ENCODE peak calls at places on chromosomes 1 and 21, in nine cellular contexts. E is lower lobe of right lung, R is stomach, D is epithelial cell of esophagus, C is brain microvascular endothelial cell, Q is tibial nerve, H is cardiac fibroblast, Y is AG09309, T is upper lobe of right lung. I is an unnamed sample.

GRCh38 chr1:19612516-19612915 is 31.6 kb upstream of the NBL1 start:
- DNase-seq in E (no peak), Y (no peak), D (no peak), T (no peak), C (no peak), H (no peak), Q (no peak), R (no peak), I (no peak)

GRCh38 chr1:183180213-183180612 is 5.9 kb upstream of the LAMC2 start:
- DNase-seq in T (no peak), Q (no peak), D (peak), H (peak), E (no peak), Y (peak), R (peak), C (peak), I (peak)

GRCh38 chr1:93740141-93740540 is 58.5 kb upstream of the BCAR3 start:
- DNase-seq in D (no peak), H (no peak), E (no peak), Q (no peak), T (no peak), Y (no peak), C (no peak), R (no peak), I (no peak)

GRCh38 chr1:235083589-235084323 is 44.9 kb downstream of the TOMM20 start:
- DNase-seq in Q (peak), Y (peak), E (peak), H (peak), D (peak), T (peak), C (peak), R (peak), I (peak)

GRCh38 chr1:90973897-90974798 is 47.7 kb downstream of the ZNF644 start:
- DNase-seq in R (no peak), Q (no peak), T (no peak), H (peak), C (no peak), Y (no peak), E (no peak), D (peak), I (peak)

GRCh38 chr1:200917291-200917817 is 22.7 kb downstream of the INAVA start:
- DNase-seq in E (no peak), C (no peak), Q (no peak), R (no peak), H (no peak), D (peak), T (no peak), Y (no peak), I (no peak)

GRCh38 chr1:28280501-28280900 is 21.2 kb downstream of the SESN2 start:
- DNase-seq in C (no peak), T (peak), E (peak), Y (no peak), D (no peak), R (no peak), Q (no peak), H (no peak), I (no peak)

GRCh38 chr1:6131561-6131960 is 48.6 kb downstream of the CHD5 start:
- DNase-seq in Q (no peak), Y (no peak), T (no peak), C (no peak), H (no peak), D (no peak), R (no peak), E (peak), I (no peak)

GRCh38 chr1:214422137-214422671 is 129.2 kb downstream of the PTPN14 start:
- DNase-seq in D (peak), Y (no peak), R (no peak), E (no peak), T (no peak), C (peak), Q (no peak), H (peak), I (no peak)

GRCh38 chr1:231626535-231626950 is at the start of gene DISC1:
- DNase-seq in T (peak), Y (peak), H (peak), D (peak), Q (peak), E (peak), R (peak), C (peak), I (peak)

GRCh38 chr1:183590225-183591191 is at the start of gene NCF2:
- DNase-seq in R (peak), Y (no peak), T (no peak), D (peak), E (peak), C (no peak), H (no peak), Q (no peak), I (no peak)

GRCh38 chr1:56676571-56677035 is 31.5 kb downstream of the PRKAA2 start:
- DNase-seq in Q (no peak), H (peak), D (peak), E (no peak), C (peak), Y (peak), R (no peak), T (no peak), I (peak)

GRCh38 chr1:24643362-24644346 is 552 bp downstream of the SRRM1 start:
- DNase-seq in Y (no peak), R (peak), E (no peak), H (no peak), T (peak), D (peak), Q (no peak), C (no peak), I (no peak)

GRCh38 chr1:39776400-39776713 is 5.2 kb upstream of the OXCT2 start:
- DNase-seq in Q (no peak), T (no peak), H (no peak), R (no peak), C (no peak), D (no peak), E (peak), Y (no peak), I (no peak)

GRCh38 chr1:9302745-9303524 is 10.2 kb downstream of the SPSB1 start:
- DNase-seq in R (no peak), T (no peak), Q (peak), C (peak), D (peak), E (no peak), Y (peak), H (peak), I (no peak)

GRCh38 chr1:52668711-52669110 is 29.4 kb downstream of the COA7 start:
- DNase-seq in E (no peak), H (no peak), C (no peak), T (no peak), Y (no peak), R (no peak), D (peak), Q (no peak), I (no peak)

GRCh38 chr1:45752441-45753052 is 2.1 kb upstream of the IPP start:
- DNase-seq in E (no peak), Q (no peak), Y (peak), T (no peak), R (no peak), C (no peak), H (peak), D (peak), I (no peak)

GRCh38 chr1:204971700-204972336 is 71.2 kb upstream of the CNTN2 start:
- DNase-seq in E (no peak), R (no peak), Q (no peak), Y (peak), H (peak), C (peak), D (peak), T (no peak), I (peak)

GRCh38 chr1:21268281-21269239 is 21.7 kb downstream of the ECE1 start:
- DNase-seq in T (no peak), Y (no peak), E (no peak), R (peak), C (no peak), Q (no peak), D (no peak), H (no peak), I (no peak)

GRCh38 chr1:150102986-150103385 is 35.4 kb downstream of the VPS45 start:
- DNase-seq in T (no peak), Y (no peak), D (no peak), R (no peak), H (no peak), E (no peak), C (no peak), Q (no peak), I (no peak)

GRCh38 chr1:181038399-181038873 is 4.7 kb downstream of the MR1 start:
- DNase-seq in C (peak), E (peak), Q (no peak), D (peak), H (peak), Y (no peak), R (peak), T (no peak), I (peak)

GRCh38 chr1:85060038-85060437 is 11.7 kb upstream of the MCOLN3 start:
- DNase-seq in D (no peak), Y (no peak), T (no peak), H (no peak), R (no peak), C (no peak), E (no peak), Q (no peak), I (no peak)

GRCh38 chr1:41371630-41372599 is 10.7 kb downstream of the FOXO6 start:
- DNase-seq in Y (no peak), D (no peak), H (no peak), R (no peak), Q (no peak), E (no peak), C (no peak), T (peak), I (no peak)

GRCh38 chr1:18373882-18374493 is 106.7 kb upstream of the KLHDC7A start:
- DNase-seq in E (no peak), Q (no peak), C (no peak), R (no peak), Y (no peak), H (no peak), D (no peak), T (peak), I (no peak)
- TF ChIP-seq CTCF in E (peak), Q (no peak), C (no peak), R (peak), Y (no peak), H (no peak), D (no peak), T (peak), I (no peak)

DNA sequence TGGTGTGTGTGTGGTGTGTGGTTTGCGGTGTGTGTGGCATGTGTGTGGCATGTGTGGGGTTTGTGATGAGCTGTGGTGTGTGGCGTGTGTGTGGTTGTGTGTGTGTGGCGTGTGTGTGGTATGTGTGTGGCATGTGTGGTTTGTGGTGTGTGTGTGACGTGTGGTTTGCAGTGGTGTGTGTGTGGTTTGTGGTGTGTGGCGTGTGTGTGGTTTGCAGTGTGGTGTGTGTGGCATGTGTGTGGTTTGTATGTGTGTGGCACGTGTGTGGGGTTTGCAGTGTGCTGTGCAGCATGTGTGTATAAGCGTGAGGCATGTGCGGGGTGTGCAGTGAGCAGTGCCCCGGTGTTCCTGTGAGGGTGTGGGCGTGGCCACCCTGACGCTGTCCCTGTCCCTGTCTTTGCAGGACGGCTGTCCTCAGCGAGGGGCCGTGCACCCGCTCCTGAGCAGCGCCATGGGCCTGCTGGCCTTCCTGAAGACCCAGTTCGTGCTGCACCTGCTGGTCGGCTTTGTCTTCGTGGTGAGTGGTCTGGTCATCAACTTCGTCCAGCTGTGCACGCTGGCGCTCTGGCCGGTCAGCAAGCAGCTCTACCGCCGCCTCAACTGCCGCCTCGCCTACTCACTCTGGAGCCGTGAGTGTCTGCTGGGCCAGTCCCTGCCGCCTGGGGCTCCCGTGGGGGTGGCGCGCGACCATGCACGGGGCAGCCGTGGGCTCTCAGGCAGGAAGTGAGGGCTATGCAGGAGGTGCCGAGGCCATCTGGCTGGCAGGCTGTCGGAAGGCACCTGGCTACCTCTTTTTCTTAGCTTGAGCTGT is 52.7 kb upstream of the TRAPPC10 start:
- DNase-seq in R (no peak), Q (no peak), T (no peak), H (no peak), D (no peak), Y (no peak), E (no peak), C (no peak), I (no peak)
- H3K4me3 ChIP-seq in R (no peak), Q (no peak), T (no peak), H (no peak), D (no peak), Y (no peak), E (no peak), C (no peak), I (no peak)

GRCh38 chr1:22527555-22528296 is 35.6 kb upstream of the EPHA8 start:
- DNase-seq in Y (no peak), H (peak), D (no peak), R (no peak), Q (no peak), C (no peak), T (no peak), E (no peak), I (no peak)
- TF ChIP-seq CTCF in Y (peak), H (no peak), D (no peak), R (no peak), Q (no peak), C (peak), T (no peak), E (no peak), I (peak)

GRCh38 chr1:3717041-3717714 is 35.1 kb upstream of the CCDC27 start:
- DNase-seq in E (no peak), Y (no peak), R (no peak), D (peak), Q (no peak), H (no peak), C (no peak), T (no peak), I (no peak)
- H3K4me3 ChIP-seq in E (no peak), Y (no peak), R (no peak), D (no peak), Q (no peak), H (no peak), C (no peak), T (no peak), I (no peak)